ENCODE peak calls at places on chromosomes 4 and X, in ten cellular contexts. One of them, this sample, is unnamed.

GRCh38 chr4:23483320-23483958 is 406.4 kb downstream of the PPARGC1A start:
- DNase-seq in CD4-positive, CD25-positive, alpha-beta regulatory T cell: no peak
- DNase-seq in sigmoid colon: no peak
- DNase-seq in prostate gland: no peak
- DNase-seq in transverse colon: no peak
- DNase-seq in astrocyte: no peak
- DNase-seq in mesendoderm: no peak
- DNase-seq in WERI-Rb-1: no peak
- DNase-seq in lung: no peak
- DNase-seq in CD8-positive, alpha-beta memory T cell: no peak
- DNase-seq in this sample: no peak

GRCh38 chr4:139783761-139784484 is 118.3 kb downstream of the MGST2 start:
- DNase-seq in CD4-positive, CD25-positive, alpha-beta regulatory T cell: no peak
- DNase-seq in sigmoid colon: peak
- DNase-seq in prostate gland: no peak
- DNase-seq in transverse colon: no peak
- DNase-seq in astrocyte: no peak
- DNase-seq in mesendoderm: peak
- DNase-seq in WERI-Rb-1: no peak
- DNase-seq in lung: no peak
- DNase-seq in CD8-positive, alpha-beta memory T cell: no peak
- DNase-seq in this sample: no peak

GRCh38 chrX:23822397-23822796 is 39.4 kb downstream of the SAT1 start:
- DNase-seq in CD4-positive, CD25-positive, alpha-beta regulatory T cell: no peak
- DNase-seq in sigmoid colon: no peak
- DNase-seq in prostate gland: peak
- DNase-seq in transverse colon: peak
- DNase-seq in astrocyte: peak
- DNase-seq in mesendoderm: no peak
- DNase-seq in WERI-Rb-1: no peak
- DNase-seq in lung: no peak
- DNase-seq in CD8-positive, alpha-beta memory T cell: no peak
- DNase-seq in this sample: no peak

GRCh38 chr4:140296335-140296753 is 77.1 kb upstream of the SCOC start:
- DNase-seq in CD4-positive, CD25-positive, alpha-beta regulatory T cell: no peak
- DNase-seq in sigmoid colon: peak
- DNase-seq in prostate gland: no peak
- DNase-seq in transverse colon: peak
- DNase-seq in astrocyte: peak
- DNase-seq in mesendoderm: peak
- DNase-seq in WERI-Rb-1: peak
- DNase-seq in lung: peak
- DNase-seq in CD8-positive, alpha-beta memory T cell: no peak
- DNase-seq in this sample: no peak

GRCh38 chr4:182905038-182905437 is 12.1 kb downstream of the DCTD start:
- DNase-seq in CD4-positive, CD25-positive, alpha-beta regulatory T cell: no peak
- DNase-seq in sigmoid colon: no peak
- DNase-seq in prostate gland: no peak
- DNase-seq in transverse colon: no peak
- DNase-seq in astrocyte: no peak
- DNase-seq in mesendoderm: peak
- DNase-seq in WERI-Rb-1: no peak
- DNase-seq in lung: no peak
- DNase-seq in CD8-positive, alpha-beta memory T cell: no peak
- DNase-seq in this sample: no peak

GRCh38 chr4:134072137-134072536 is 129.5 kb downstream of the PABPC4L start:
- DNase-seq in CD4-positive, CD25-positive, alpha-beta regulatory T cell: no peak
- DNase-seq in sigmoid colon: no peak
- DNase-seq in prostate gland: no peak
- DNase-seq in transverse colon: no peak
- DNase-seq in astrocyte: no peak
- DNase-seq in mesendoderm: no peak
- DNase-seq in WERI-Rb-1: no peak
- DNase-seq in lung: no peak
- DNase-seq in CD8-positive, alpha-beta memory T cell: no peak
- DNase-seq in this sample: no peak

GRCh38 chr4:128782076-128782715 is 27.3 kb upstream of the JADE1 start:
- DNase-seq in CD4-positive, CD25-positive, alpha-beta regulatory T cell: peak
- DNase-seq in sigmoid colon: no peak
- DNase-seq in prostate gland: no peak
- DNase-seq in transverse colon: peak
- DNase-seq in astrocyte: peak
- DNase-seq in mesendoderm: no peak
- DNase-seq in WERI-Rb-1: peak
- DNase-seq in lung: no peak
- DNase-seq in CD8-positive, alpha-beta memory T cell: peak
- DNase-seq in this sample: no peak

GRCh38 chr4:152325831-152326230 is 210.1 kb downstream of the FBXW7 start:
- DNase-seq in CD4-positive, CD25-positive, alpha-beta regulatory T cell: no peak
- DNase-seq in sigmoid colon: no peak
- DNase-seq in prostate gland: no peak
- DNase-seq in transverse colon: no peak
- DNase-seq in astrocyte: no peak
- DNase-seq in mesendoderm: no peak
- DNase-seq in WERI-Rb-1: no peak
- DNase-seq in lung: no peak
- DNase-seq in CD8-positive, alpha-beta memory T cell: no peak
- DNase-seq in this sample: no peak

GRCh38 chr4:4866833-4867744 is 7.6 kb downstream of the MSX1 start:
- DNase-seq in CD4-positive, CD25-positive, alpha-beta regulatory T cell: no peak
- DNase-seq in sigmoid colon: no peak
- DNase-seq in prostate gland: no peak
- DNase-seq in transverse colon: no peak
- DNase-seq in astrocyte: no peak
- DNase-seq in mesendoderm: peak
- DNase-seq in WERI-Rb-1: peak
- DNase-seq in lung: no peak
- DNase-seq in CD8-positive, alpha-beta memory T cell: no peak
- DNase-seq in this sample: no peak

GRCh38 chr4:95544433-95545103 is 4.2 kb downstream of the UNC5C start:
- DNase-seq in CD4-positive, CD25-positive, alpha-beta regulatory T cell: no peak
- DNase-seq in sigmoid colon: no peak
- DNase-seq in prostate gland: no peak
- DNase-seq in transverse colon: no peak
- DNase-seq in astrocyte: no peak
- DNase-seq in mesendoderm: peak
- DNase-seq in WERI-Rb-1: no peak
- DNase-seq in lung: no peak
- DNase-seq in CD8-positive, alpha-beta memory T cell: no peak
- DNase-seq in this sample: no peak

GRCh38 chr4:158015241-158015640 is 157.6 kb downstream of the GASK1B start:
- DNase-seq in CD4-positive, CD25-positive, alpha-beta regulatory T cell: no peak
- DNase-seq in sigmoid colon: no peak
- DNase-seq in prostate gland: no peak
- DNase-seq in transverse colon: no peak
- DNase-seq in astrocyte: peak
- DNase-seq in mesendoderm: no peak
- DNase-seq in WERI-Rb-1: no peak
- DNase-seq in lung: no peak
- DNase-seq in CD8-positive, alpha-beta memory T cell: no peak
- DNase-seq in this sample: no peak

GRCh38 chr4:148445071-148445902 is 3.1 kb upstream of the NR3C2 start:
- DNase-seq in CD4-positive, CD25-positive, alpha-beta regulatory T cell: peak
- DNase-seq in sigmoid colon: peak
- DNase-seq in prostate gland: peak
- DNase-seq in transverse colon: peak
- DNase-seq in astrocyte: no peak
- DNase-seq in mesendoderm: peak
- DNase-seq in WERI-Rb-1: peak
- DNase-seq in lung: peak
- DNase-seq in CD8-positive, alpha-beta memory T cell: peak
- DNase-seq in this sample: peak

GRCh38 chr4:148445903-148446261 is 3.7 kb upstream of the NR3C2 start:
- DNase-seq in CD4-positive, CD25-positive, alpha-beta regulatory T cell: no peak
- DNase-seq in sigmoid colon: no peak
- DNase-seq in prostate gland: no peak
- DNase-seq in transverse colon: no peak
- DNase-seq in astrocyte: no peak
- DNase-seq in mesendoderm: peak
- DNase-seq in WERI-Rb-1: no peak
- DNase-seq in lung: no peak
- DNase-seq in CD8-positive, alpha-beta memory T cell: no peak
- DNase-seq in this sample: no peak

GRCh38 chr4:148442830-148443549 is 776 bp upstream of the NR3C2 start:
- DNase-seq in CD4-positive, CD25-positive, alpha-beta regulatory T cell: peak
- DNase-seq in sigmoid colon: peak
- DNase-seq in prostate gland: no peak
- DNase-seq in transverse colon: peak
- DNase-seq in astrocyte: no peak
- DNase-seq in mesendoderm: no peak
- DNase-seq in WERI-Rb-1: no peak
- DNase-seq in lung: no peak
- DNase-seq in CD8-positive, alpha-beta memory T cell: no peak
- DNase-seq in this sample: no peak

GRCh38 chr4:148443550-148444295 is 1.5 kb upstream of the NR3C2 start:
- DNase-seq in CD4-positive, CD25-positive, alpha-beta regulatory T cell: peak
- DNase-seq in sigmoid colon: peak
- DNase-seq in prostate gland: peak
- DNase-seq in transverse colon: peak
- DNase-seq in astrocyte: no peak
- DNase-seq in mesendoderm: peak
- DNase-seq in WERI-Rb-1: peak
- DNase-seq in lung: no peak
- DNase-seq in CD8-positive, alpha-beta memory T cell: peak
- DNase-seq in this sample: peak

GRCh38 chr4:148444296-148445070 is 2.3 kb upstream of the NR3C2 start:
- DNase-seq in CD4-positive, CD25-positive, alpha-beta regulatory T cell: peak
- DNase-seq in sigmoid colon: peak
- DNase-seq in prostate gland: peak
- DNase-seq in transverse colon: peak
- DNase-seq in astrocyte: no peak
- DNase-seq in mesendoderm: peak
- DNase-seq in WERI-Rb-1: peak
- DNase-seq in lung: no peak
- DNase-seq in CD8-positive, alpha-beta memory T cell: peak
- DNase-seq in this sample: peak
- H3K27ac ChIP-seq in CD4-positive, CD25-positive, alpha-beta regulatory T cell: peak
- H3K27ac ChIP-seq in sigmoid colon: peak
- H3K27ac ChIP-seq in prostate gland: peak
- H3K27ac ChIP-seq in transverse colon: peak
- H3K27ac ChIP-seq in astrocyte: no peak
- H3K27ac ChIP-seq in mesendoderm: no peak
- H3K27ac ChIP-seq in WERI-Rb-1: no peak
- H3K27ac ChIP-seq in lung: peak
- H3K27ac ChIP-seq in CD8-positive, alpha-beta memory T cell: peak
- H3K27ac ChIP-seq in this sample: peak

GRCh38 chrX:37959212-37960021 is 46.9 kb upstream of the SYTL5 start:
- DNase-seq in CD4-positive, CD25-positive, alpha-beta regulatory T cell: no peak
- DNase-seq in sigmoid colon: no peak
- DNase-seq in prostate gland: no peak
- DNase-seq in transverse colon: no peak
- DNase-seq in astrocyte: no peak
- DNase-seq in mesendoderm: no peak
- DNase-seq in WERI-Rb-1: no peak
- DNase-seq in lung: no peak
- DNase-seq in CD8-positive, alpha-beta memory T cell: no peak
- DNase-seq in this sample: no peak

GRCh38 chrX:37958493-37959211 is 47.7 kb upstream of the SYTL5 start:
- DNase-seq in CD4-positive, CD25-positive, alpha-beta regulatory T cell: no peak
- DNase-seq in sigmoid colon: no peak
- DNase-seq in prostate gland: no peak
- DNase-seq in transverse colon: no peak
- DNase-seq in astrocyte: peak
- DNase-seq in mesendoderm: peak
- DNase-seq in WERI-Rb-1: no peak
- DNase-seq in lung: no peak
- DNase-seq in CD8-positive, alpha-beta memory T cell: no peak
- DNase-seq in this sample: no peak

GRCh38 chrX:37956223-37956622 is 50.1 kb upstream of the SYTL5 start:
- DNase-seq in CD4-positive, CD25-positive, alpha-beta regulatory T cell: no peak
- DNase-seq in sigmoid colon: no peak
- DNase-seq in prostate gland: no peak
- DNase-seq in transverse colon: no peak
- DNase-seq in astrocyte: no peak
- DNase-seq in mesendoderm: no peak
- DNase-seq in WERI-Rb-1: no peak
- DNase-seq in lung: no peak
- DNase-seq in CD8-positive, alpha-beta memory T cell: no peak
- DNase-seq in this sample: no peak

GRCh38 chrX:37961118-37961517 is 45.2 kb upstream of the SYTL5 start:
- DNase-seq in CD4-positive, CD25-positive, alpha-beta regulatory T cell: no peak
- DNase-seq in sigmoid colon: no peak
- DNase-seq in prostate gland: no peak
- DNase-seq in transverse colon: no peak
- DNase-seq in astrocyte: no peak
- DNase-seq in mesendoderm: no peak
- DNase-seq in WERI-Rb-1: no peak
- DNase-seq in lung: no peak
- DNase-seq in CD8-positive, alpha-beta memory T cell: no peak
- DNase-seq in this sample: no peak

DNA sequence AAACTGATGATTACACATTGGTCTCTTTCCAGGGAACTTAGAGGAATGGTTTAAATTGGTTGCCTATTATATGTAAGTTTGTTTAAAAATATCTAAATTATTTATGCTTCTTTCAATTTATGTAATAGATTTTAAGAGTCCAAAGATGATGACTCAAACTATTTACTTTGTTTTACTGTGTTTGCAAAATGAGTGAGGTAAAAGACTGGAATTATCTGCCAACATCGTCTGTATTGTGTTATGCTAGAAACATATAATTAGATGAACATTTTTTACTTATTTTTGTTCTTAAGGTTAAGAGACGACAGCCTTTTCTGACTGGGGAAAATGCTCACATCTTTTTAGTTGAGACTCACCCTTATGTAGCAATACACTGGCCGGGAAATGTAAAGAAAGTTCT is 51.1 kb upstream of the SYTL5 start:
- DNase-seq in CD4-positive, CD25-positive, alpha-beta regulatory T cell: no peak
- DNase-seq in sigmoid colon: no peak
- DNase-seq in prostate gland: no peak
- DNase-seq in transverse colon: no peak
- DNase-seq in astrocyte: no peak
- DNase-seq in mesendoderm: no peak
- DNase-seq in WERI-Rb-1: no peak
- DNase-seq in lung: no peak
- DNase-seq in CD8-positive, alpha-beta memory T cell: no peak
- DNase-seq in this sample: no peak
- H3K27ac ChIP-seq in CD4-positive, CD25-positive, alpha-beta regulatory T cell: no peak
- H3K27ac ChIP-seq in sigmoid colon: no peak
- H3K27ac ChIP-seq in prostate gland: no peak
- H3K27ac ChIP-seq in transverse colon: no peak
- H3K27ac ChIP-seq in astrocyte: no peak
- H3K27ac ChIP-seq in mesendoderm: no peak
- H3K27ac ChIP-seq in WERI-Rb-1: no peak
- H3K27ac ChIP-seq in lung: no peak
- H3K27ac ChIP-seq in CD8-positive, alpha-beta memory T cell: no peak
- H3K27ac ChIP-seq in this sample: no peak

GRCh38 chr4:36177946-36178345 is 66.4 kb downstream of the ARAP2 start:
- DNase-seq in CD4-positive, CD25-positive, alpha-beta regulatory T cell: no peak
- DNase-seq in sigmoid colon: no peak
- DNase-seq in prostate gland: no peak
- DNase-seq in transverse colon: no peak
- DNase-seq in astrocyte: peak
- DNase-seq in mesendoderm: no peak
- DNase-seq in WERI-Rb-1: no peak
- DNase-seq in lung: no peak
- DNase-seq in CD8-positive, alpha-beta memory T cell: no peak
- DNase-seq in this sample: no peak
- H3K27ac ChIP-seq in CD4-positive, CD25-positive, alpha-beta regulatory T cell: no peak
- H3K27ac ChIP-seq in sigmoid colon: no peak
- H3K27ac ChIP-seq in prostate gland: no peak
- H3K27ac ChIP-seq in transverse colon: no peak
- H3K27ac ChIP-seq in astrocyte: no peak
- H3K27ac ChIP-seq in mesendoderm: no peak
- H3K27ac ChIP-seq in WERI-Rb-1: no peak
- H3K27ac ChIP-seq in lung: no peak
- H3K27ac ChIP-seq in CD8-positive, alpha-beta memory T cell: no peak
- H3K27ac ChIP-seq in this sample: no peak

GRCh38 chrX:57286507-57287251 is at the start of gene FAAH2:
- DNase-seq in CD4-positive, CD25-positive, alpha-beta regulatory T cell: peak
- DNase-seq in sigmoid colon: no peak
- DNase-seq in prostate gland: peak
- DNase-seq in transverse colon: peak
- DNase-seq in astrocyte: no peak
- DNase-seq in mesendoderm: peak
- DNase-seq in WERI-Rb-1: no peak
- DNase-seq in lung: peak
- DNase-seq in CD8-positive, alpha-beta memory T cell: peak
- DNase-seq in this sample: peak
- H3K27ac ChIP-seq in CD4-positive, CD25-positive, alpha-beta regulatory T cell: peak
- H3K27ac ChIP-seq in sigmoid colon: no peak
- H3K27ac ChIP-seq in prostate gland: peak
- H3K27ac ChIP-seq in transverse colon: peak
- H3K27ac ChIP-seq in astrocyte: no peak
- H3K27ac ChIP-seq in mesendoderm: no peak
- H3K27ac ChIP-seq in WERI-Rb-1: no peak
- H3K27ac ChIP-seq in lung: peak
- H3K27ac ChIP-seq in CD8-positive, alpha-beta memory T cell: peak
- H3K27ac ChIP-seq in this sample: peak